ENCODE peak calls at places on chromosomes 1 and 21, in five cellular contexts. T is spleen, Q is IMR-90, P is tibial nerve, O is HCT116. J is an unnamed sample.

GRCh38 chr1:9874412-9874811 is 35.7 kb downstream of the CTNNBIP1 start:
- DNase-seq in Q (no peak), O (no peak), T (no peak), P (no peak), J (no peak)

GRCh38 chr1:179808503-179808902 is 65.4 kb downstream of the FAM163A start:
- DNase-seq in Q (no peak), P (no peak), T (peak), O (no peak), J (no peak)

GRCh38 chr1:192892934-192893333 is 84.1 kb downstream of the RGS2 start:
- DNase-seq in O (no peak), T (no peak), Q (no peak), P (no peak), J (no peak)

GRCh38 chr1:244273845-244274619 is 177.7 kb downstream of the ADSS2 start:
- DNase-seq in O (peak), T (no peak), P (peak), Q (peak), J (peak)

GRCh38 chr1:167229719-167230385 is 9.2 kb downstream of the POU2F1 start:
- DNase-seq in O (no peak), T (no peak), Q (no peak), P (no peak), J (no peak)

GRCh38 chr21:35340273-35340672 is 291.2 kb upstream of the RUNX1 start:
- DNase-seq in O (peak), P (no peak), Q (no peak), T (no peak), J (no peak)

GRCh38 chr1:110899458-110899843 is 26.5 kb downstream of the CD53 start:
- DNase-seq in P (no peak), O (no peak), Q (no peak), T (no peak), J (no peak)

GRCh38 chr1:33018112-33018511 is 18.6 kb downstream of the AK2 start:
- DNase-seq in T (no peak), Q (no peak), O (no peak), P (no peak), J (no peak)

GRCh38 chr1:37556712-37557196 is at the start of gene DNALI1:
- DNase-seq in P (peak), T (peak), Q (peak), O (no peak), J (peak)

GRCh38 chr21:17406202-17406601 is 106.6 kb upstream of the CXADR start:
- DNase-seq in O (no peak), T (no peak), P (no peak), Q (no peak), J (no peak)

GRCh38 chr1:221431068-221431651 is 310.7 kb downstream of the DUSP10 start:
- DNase-seq in Q (peak), T (no peak), O (no peak), P (no peak), J (no peak)

GRCh38 chr1:177351361-177352108 is 180.8 kb downstream of the BRINP2 start:
- DNase-seq in O (no peak), T (no peak), P (no peak), Q (no peak), J (peak)

GRCh38 chr1:228860911-228861829 is 125.9 kb downstream of the RHOU start:
- DNase-seq in Q (peak), P (no peak), O (peak), T (no peak), J (peak)

GRCh38 chr1:212606042-212606733 is 2.4 kb upstream of the ATF3 start:
- DNase-seq in Q (no peak), T (no peak), P (no peak), O (no peak), J (no peak)

GRCh38 chr1:186680031-186681012 is at the start of gene PTGS2:
- DNase-seq in O (peak), Q (peak), P (peak), T (peak), J (peak)

GRCh38 chr1:205492201-205492667 is 12.2 kb upstream of the CDK18 start:
- DNase-seq in P (no peak), O (no peak), T (no peak), Q (no peak), J (no peak)

GRCh38 chr1:5744911-5745431 is 247.3 kb downstream of the NPHP4 start:
- DNase-seq in O (no peak), Q (no peak), P (no peak), T (peak), J (no peak)

GRCh38 chr1:169623132-169623926 is 6.6 kb downstream of the SELP start:
- DNase-seq in O (no peak), Q (no peak), T (no peak), P (no peak), J (no peak)

GRCh38 chr1:223323491-223324484 is 40.2 kb downstream of the SUSD4 start:
- DNase-seq in O (no peak), Q (no peak), P (no peak), T (no peak), J (no peak)

GRCh38 chr1:173297798-173298391 is 90.8 kb upstream of the TNFSF4 start:
- DNase-seq in P (no peak), Q (no peak), T (no peak), O (no peak), J (no peak)

GRCh38 chr1:240192851-240193250 is 101.2 kb downstream of the FMN2 start:
- DNase-seq in T (no peak), P (no peak), Q (no peak), O (no peak), J (no peak)

GRCh38 chr1:201140235-201140940 is 13.4 kb upstream of the ASCL5 start:
- DNase-seq in O (no peak), P (no peak), Q (no peak), T (no peak), J (no peak)

GRCh38 chr1:38045431-38046332 is 911 bp downstream of the POU3F1 start:
- DNase-seq in O (no peak), Q (no peak), P (no peak), T (no peak), J (peak)

GRCh38 chr1:204072951-204073836 is at the start of gene SOX13:
- DNase-seq in P (peak), Q (peak), O (peak), T (peak), J (peak)

DNA sequence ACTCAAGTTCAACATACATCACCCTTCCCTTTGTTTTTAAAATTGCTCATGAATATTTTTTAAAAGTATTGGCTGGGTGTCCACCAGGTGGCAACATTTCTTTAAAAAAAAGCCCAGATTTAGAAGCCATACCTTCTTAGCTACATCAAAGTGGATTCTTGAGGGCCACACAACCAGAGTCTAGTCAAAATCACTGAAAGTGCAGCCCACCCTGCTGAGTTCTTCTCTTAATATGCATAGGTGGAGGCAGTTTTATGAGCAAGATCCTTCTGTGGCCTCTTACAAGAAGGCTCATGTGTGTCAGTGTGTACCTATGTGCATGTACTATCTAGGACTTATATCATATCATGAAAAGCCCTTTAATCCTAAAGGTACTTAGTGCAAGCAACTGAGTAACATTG is 16.9 kb upstream of the GNG12 start:
- DNase-seq in Q (peak), T (no peak), O (peak), P (peak), J (peak)
- TF ChIP-seq CTCF in Q (peak), T (peak), O (peak), P (peak), J (peak)

GRCh38 chr1:85278853-85279314 is 2.5 kb upstream of the BCL10 start:
- DNase-seq in P (peak), O (peak), T (no peak), Q (peak), J (peak)
- TF ChIP-seq POLR2A in P (no peak), O (no peak), T (no peak), Q (peak), J (no peak)

GRCh38 chr1:82565146-82565545 is 764.4 kb downstream of the ADGRL2 start:
- DNase-seq in Q (peak), P (peak), O (peak), T (no peak), J (no peak)
- TF ChIP-seq CTCF in Q (no peak), P (no peak), O (no peak), T (no peak), J (no peak)

GRCh38 chr21:40054403-40054802 is 187.2 kb downstream of the PCP4 start:
- DNase-seq in O (no peak), T (no peak), Q (no peak), P (no peak), J (no peak)
- TF ChIP-seq POLR2A in O (no peak), T (no peak), Q (no peak), P (no peak), J (no peak)

GRCh38 chr1:113963281-113963906 is 15.9 kb upstream of the OLFML3 start:
- DNase-seq in Q (peak), P (no peak), T (no peak), O (no peak), J (no peak)
- TF ChIP-seq CTCF in Q (peak), P (no peak), T (peak), O (no peak), J (peak)

GRCh38 chr1:26921126-26921461 is 449 bp upstream of the NUDC start:
- DNase-seq in P (no peak), O (no peak), T (peak), Q (no peak), J (no peak)

GRCh38 chr1:26922901-26923300 is 1.4 kb downstream of the NUDC start:
- DNase-seq in Q (no peak), T (no peak), O (no peak), P (no peak), J (no peak)

GRCh38 chr1:26923711-26924110 is 2.2 kb downstream of the NUDC start:
- DNase-seq in O (no peak), Q (peak), P (no peak), T (no peak), J (no peak)

GRCh38 chr1:26922201-26922729 is 722 bp downstream of the NUDC start:
- DNase-seq in Q (peak), P (no peak), T (no peak), O (no peak), J (no peak)

DNA sequence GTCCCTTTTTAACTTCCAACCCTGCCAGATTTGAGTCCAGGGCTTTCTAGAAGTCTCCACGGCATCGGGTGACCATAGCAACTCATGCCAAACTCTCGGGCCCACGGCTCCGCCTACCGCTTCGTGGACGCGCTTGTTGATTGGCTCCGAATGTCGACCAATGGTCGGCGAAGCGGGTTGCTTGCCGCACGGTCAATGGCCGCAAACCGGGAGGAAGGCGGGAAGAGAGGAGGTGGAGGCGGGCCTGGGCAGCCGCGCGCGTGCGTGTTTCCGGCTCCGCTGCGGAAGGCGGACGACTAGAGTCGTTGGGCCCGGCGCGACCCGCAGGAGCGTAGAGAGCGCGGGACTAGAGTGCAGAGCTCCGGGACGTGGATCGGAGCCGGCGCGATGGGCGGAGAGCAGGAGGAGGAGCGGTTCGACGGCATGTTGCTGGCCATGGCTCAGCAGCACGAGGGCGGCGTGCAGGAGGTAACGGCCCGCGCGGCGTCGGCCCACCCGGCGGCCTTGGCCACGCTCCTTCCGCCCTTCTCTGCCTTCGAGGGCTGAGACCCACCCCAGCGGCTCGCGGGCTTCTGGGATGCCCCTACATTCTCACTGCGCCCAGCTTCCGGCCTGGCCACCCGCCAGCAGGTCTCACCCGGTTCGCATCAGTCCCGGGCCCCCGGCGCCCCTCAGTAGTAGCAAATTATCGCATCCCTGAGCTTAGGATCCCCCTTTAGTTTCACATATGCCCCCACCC is at the start of gene NUDC:
- DNase-seq in O (peak), P (peak), Q (peak), T (peak), J (peak)
- TF ChIP-seq POLR2A in O (peak), P (peak), Q (peak), T (no peak), J (peak)

GRCh38 chr1:66085600-66085999 is 292.9 kb downstream of the PDE4B start:
- DNase-seq in O (no peak), P (no peak), Q (no peak), T (no peak), J (no peak)

GRCh38 chr1:66088787-66089186 is 296.1 kb downstream of the PDE4B start:
- DNase-seq in Q (no peak), O (no peak), T (no peak), P (no peak), J (no peak)

DNA sequence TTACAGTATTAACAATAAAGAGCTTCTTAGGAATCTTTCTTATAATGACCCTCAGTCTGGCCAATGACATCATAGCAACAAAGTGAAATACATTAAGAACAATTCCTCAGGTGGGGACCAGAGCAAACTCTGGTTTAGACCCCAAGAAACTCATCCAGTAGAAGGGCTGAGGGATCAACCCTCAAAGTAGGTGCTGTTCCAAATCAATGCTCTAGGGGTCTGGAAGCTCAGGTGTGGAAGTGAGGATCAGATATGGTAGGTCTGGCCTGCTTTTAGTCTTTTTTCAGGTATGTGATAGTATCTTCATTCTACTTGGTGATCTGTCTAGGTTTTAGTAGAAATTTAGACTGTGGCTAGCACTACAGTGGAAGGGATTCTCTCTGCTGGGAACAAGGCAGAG is 291.7 kb downstream of the PDE4B start:
- DNase-seq in T (no peak), P (no peak), O (no peak), Q (no peak), J (no peak)
- TF ChIP-seq CTCF in T (no peak), P (no peak), O (no peak), Q (no peak), J (no peak)

DNA sequence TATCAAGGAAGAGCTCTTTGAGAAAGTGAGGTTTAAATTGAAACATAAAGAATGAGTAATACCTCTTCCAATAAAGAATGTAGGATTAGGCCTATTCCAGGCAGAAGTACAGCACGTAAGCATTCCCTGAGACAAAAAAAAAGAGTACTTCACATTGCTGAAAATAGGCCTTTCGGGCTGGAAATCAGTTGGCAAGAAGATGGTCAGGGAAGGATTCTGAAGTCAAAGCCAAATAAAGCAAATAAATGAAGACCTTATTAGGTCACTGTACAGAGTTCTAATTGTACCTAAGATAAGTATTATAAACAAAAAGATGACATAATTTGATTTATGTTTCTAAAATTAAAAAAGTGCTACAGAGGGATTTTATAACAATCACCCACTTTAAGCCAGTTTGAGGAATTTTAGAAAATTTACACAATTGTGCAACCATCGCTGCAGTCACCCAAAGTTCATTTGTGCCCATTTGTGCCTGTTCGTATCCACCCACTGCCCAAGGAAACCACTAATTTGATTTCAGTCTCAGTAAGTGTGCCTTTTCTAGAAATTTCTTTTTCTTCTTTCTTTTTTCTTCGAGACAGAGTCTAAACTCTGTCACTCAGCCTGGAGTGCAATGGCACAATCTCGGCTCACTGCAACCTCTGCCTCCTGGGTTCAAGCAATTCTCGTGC is 58.6 kb downstream of the FMO4 start:
- DNase-seq in T (no peak), O (no peak), P (no peak), Q (no peak), J (no peak)
- TF ChIP-seq POLR2A in T (no peak), O (no peak), P (no peak), Q (no peak), J (no peak)

GRCh38 chr1:64511054-64511453 is 41.1 kb downstream of the CACHD1 start:
- DNase-seq in P (no peak), T (no peak), Q (no peak), O (no peak), J (no peak)
- TF ChIP-seq CTCF in P (no peak), T (no peak), Q (no peak), O (no peak), J (no peak)